ENCODE peak calls at places on chromosomes 7 and 10, in four cellular contexts. I is stimulated activated CD8-positive, alpha-beta memory T cell treated with anti-CD3 and anti-CD28 coated beads, Interleukin-7, amount 100 ng/mL, for 4 hours; F is kidney tubule cell; V is GM12865. N is an unnamed sample.

GRCh38 chr7:134899729-134900128 is 86.6 kb upstream of the AGBL3 start:
- DNase-seq in F (peak), I (no peak), V (no peak), N (no peak)

GRCh38 chr7:39336457-39336856 is 229.7 kb upstream of the YAE1 start:
- DNase-seq in F (peak), I (no peak), V (no peak), N (no peak)

GRCh38 chr10:76969366-76969990 is 668.1 kb downstream of the KCNMA1 start:
- DNase-seq in I (no peak), V (no peak), F (no peak), N (no peak)

GRCh38 chr7:45160374-45160773 is 2.8 kb downstream of the RAMP3 start:
- DNase-seq in F (no peak), I (no peak), V (peak), N (peak)

GRCh38 chr10:72611783-72612182 is 14.1 kb downstream of the MICU1 start:
- DNase-seq in V (no peak), F (no peak), I (no peak), N (no peak)

GRCh38 chr10:131310054-131310903 is 1.2 kb downstream of the TCERG1L start:
- DNase-seq in I (no peak), F (no peak), V (no peak), N (no peak)

GRCh38 chr10:27745719-27746363 is at the start of gene MKX:
- DNase-seq in I (no peak), V (no peak), F (peak), N (peak)

GRCh38 chr7:157168571-157168970 is 29.8 kb downstream of the UBE3C start:
- DNase-seq in V (no peak), I (no peak), F (no peak), N (no peak)

GRCh38 chr7:27167916-27168264 is 2.6 kb upstream of the HOXA9 start:
- DNase-seq in I (no peak), F (no peak), V (no peak), N (no peak)

GRCh38 chr7:73900286-73900685 is 39.3 kb downstream of the TMEM270 start:
- DNase-seq in I (no peak), V (no peak), F (no peak), N (no peak)

GRCh38 chr7:14144538-14144937 is 155.1 kb upstream of the ETV1 start:
- DNase-seq in I (no peak), V (no peak), F (no peak), N (no peak)

N was measured in GM12891.